ENCODE peak calls at places on chromosomes 11 and 22, in eight cellular contexts. T, H, Z, O, R, N, F and X are unnamed samples.

GRCh38 chr11:116215471-116216113 is 557.2 kb downstream of the BUD13 start:
- DNase-seq in T (no peak), H (peak; percentile 39), Z (no peak), O (no peak), R (no peak), N (no peak), F (no peak), X (no peak)

GRCh38 chr11:65298655-65299179 is 15.9 kb upstream of the CDC42EP2 start:
- DNase-seq in T (peak; percentile 77), H (no peak), Z (peak; percentile 62), O (no peak), R (peak; percentile 81), N (no peak), F (no peak), X (no peak)

GRCh38 chr11:60854847-60855725 is 664 bp downstream of the PTGDR2 start:
- DNase-seq in T (no peak), H (no peak), Z (no peak), O (no peak), R (no peak), N (no peak), F (no peak), X (no peak)

GRCh38 chr11:72996959-72997358 is 145.2 kb downstream of the FCHSD2 start:
- DNase-seq in T (no peak), H (no peak), Z (no peak), O (no peak), R (no peak), N (no peak), F (no peak), X (no peak)

GRCh38 chr11:94504689-94505293 is 7.5 kb upstream of the C11orf97 start:
- DNase-seq in T (no peak), H (peak; percentile 39), Z (no peak), O (no peak), R (peak; percentile 68), N (no peak), F (peak; percentile 34), X (peak; percentile 8)

GRCh38 chr11:2943711-2944118 is 14.5 kb upstream of the PHLDA2 start:
- DNase-seq in T (no peak), H (no peak), Z (no peak), O (no peak), R (no peak), N (no peak), F (no peak), X (no peak)

GRCh38 chr22:37973271-37974170 is 10.8 kb downstream of the SOX10 start:
- DNase-seq in T (no peak), H (no peak), Z (no peak), O (no peak), R (no peak), N (no peak), F (no peak), X (no peak)

GRCh38 chr22:28514314-28514713 is 165.3 kb downstream of the TTC28 start:
- DNase-seq in T (no peak), H (no peak), Z (no peak), O (no peak), R (no peak), N (no peak), F (no peak), X (no peak)

GRCh38 chr11:93659841-93660240 is 1.6 kb upstream of the CEP295 start:
- DNase-seq in T (no peak), H (no peak), Z (no peak), O (no peak), R (peak; percentile 36), N (no peak), F (no peak), X (no peak)

GRCh38 chr11:131867457-131868257 is 497.2 kb downstream of the NTM start:
- DNase-seq in T (peak; percentile 64), H (peak; percentile 85), Z (peak; percentile 64), O (no peak), R (peak; percentile 89), N (no peak), F (peak; percentile 81), X (no peak)

GRCh38 chr11:18590573-18590972 is 2.0 kb upstream of the UEVLD start:
- DNase-seq in T (no peak), H (no peak), Z (no peak), O (no peak), R (no peak), N (no peak), F (no peak), X (no peak)

GRCh38 chr11:8045839-8046238 is 35.2 kb upstream of the TUB start:
- DNase-seq in T (no peak), H (no peak), Z (no peak), O (no peak), R (no peak), N (no peak), F (no peak), X (no peak)

GRCh38 chr11:103947566-103947919 is 88.9 kb upstream of the DDI1 start:
- DNase-seq in T (peak; percentile 6), H (no peak), Z (no peak), O (no peak), R (peak; percentile 58), N (no peak), F (no peak), X (no peak)

GRCh38 chr11:29432719-29433325 is 584.0 kb downstream of the KCNA4 start:
- DNase-seq in T (no peak), H (peak; percentile 7), Z (no peak), O (no peak), R (peak; percentile 6), N (no peak), F (no peak), X (no peak)

GRCh38 chr11:131370090-131370751 is at the start of gene NTM:
- DNase-seq in T (peak; percentile 69), H (no peak), Z (peak; percentile 80), O (no peak), R (peak; percentile 7), N (no peak), F (no peak), X (no peak)